ENCODE peak calls at places on chromosomes 13 and 19, in five cellular contexts. N, A, O, T and M are unnamed samples.

GRCh38 chr19:39147480-39147879 is 21.9 kb downstream of the PAK4 start:
- DNase-seq in N (no peak), A (no peak), O (no peak), T (no peak), M (no peak)

GRCh38 chr19:41934849-41935374 is 6.7 kb upstream of the ERFL start:
- DNase-seq in N (no peak), A (peak; percentile 92), O (no peak), T (no peak), M (peak; percentile 26)

GRCh38 chr13:30486230-30487074 is 20.7 kb upstream of the HMGB1 start:
- DNase-seq in N (no peak), A (peak; percentile 29), O (no peak), T (no peak), M (no peak)

GRCh38 chr19:48480151-48480475 is 10.9 kb downstream of the CYTH2 start:
- DNase-seq in N (no peak), A (peak; percentile 91), O (peak; percentile 65), T (peak; percentile 79), M (no peak)

GRCh38 chr19:18021121-18021755 is 13.3 kb downstream of the ARRDC2 start:
- DNase-seq in N (no peak), A (no peak), O (peak; percentile 64), T (peak; percentile 93), M (no peak)

GRCh38 chr19:44741258-44741731 is 7.2 kb upstream of the BCL3 start:
- DNase-seq in N (no peak), A (no peak), O (no peak), T (no peak), M (no peak)

GRCh38 chr13:24039621-24040475 is 120.7 kb upstream of the SPATA13 start:
- DNase-seq in N (no peak), A (no peak), O (no peak), T (no peak), M (no peak)

GRCh38 chr19:32421589-32422361 is 16.2 kb downstream of the DPY19L3 start:
- DNase-seq in N (no peak), A (no peak), O (no peak), T (no peak), M (no peak)

GRCh38 chr13:73598021-73598712 is 536.0 kb downstream of the KLF12 start:
- DNase-seq in N (no peak), A (no peak), O (no peak), T (no peak), M (no peak)

GRCh38 chr13:76286178-76286577 is 600.0 kb downstream of the KCTD12 start:
- DNase-seq in N (no peak), A (no peak), O (no peak), T (no peak), M (no peak)

GRCh38 chr19:11031421-11032070 is 57.7 kb upstream of the LDLR start:
- DNase-seq in N (no peak), A (no peak), O (no peak), T (no peak), M (no peak)

GRCh38 chr19:53991224-53992113 is at the start of gene CACNG6:
- DNase-seq in N (no peak), A (peak; percentile 86), O (no peak), T (no peak), M (peak; percentile 17)

GRCh38 chr13:93517658-93518057 is 291.1 kb downstream of the GPC6 start:
- DNase-seq in N (no peak), A (no peak), O (no peak), T (no peak), M (no peak)

GRCh38 chr19:41584931-41585330 is 9.0 kb downstream of the CEACAM21 start:
- DNase-seq in N (no peak), A (no peak), O (no peak), T (no peak), M (no peak)

GRCh38 chr19:48533770-48534169 is 18.2 kb upstream of the SULT2B1 start:
- DNase-seq in N (no peak), A (no peak), O (no peak), T (no peak), M (no peak)

GRCh38 chr13:34913040-34913439 is 29.0 kb upstream of the NBEA start:
- DNase-seq in N (no peak), A (peak; percentile 76), O (no peak), T (no peak), M (no peak)

GRCh38 chr19:17557461-17557860 is 2.0 kb downstream of the COLGALT1 start:
- DNase-seq in N (no peak), A (no peak), O (no peak), T (peak; percentile 66), M (no peak)

GRCh38 chr19:49579947-49580263 is 451 bp downstream of the NOSIP start:
- DNase-seq in N (no peak), A (no peak), O (no peak), T (no peak), M (no peak)

GRCh38 chr19:47305309-47305751 is 4.3 kb upstream of the C5AR1 start:
- DNase-seq in N (peak; percentile 91), A (peak; percentile 91), O (no peak), T (peak; percentile 79), M (peak; percentile 8)

GRCh38 chr19:33375760-33376159 is 2.3 kb downstream of the CEBPG start:
- DNase-seq in N (no peak), A (no peak), O (no peak), T (no peak), M (no peak)